ENCODE peak calls at places on chromosomes 4 and X, in eight cellular contexts. X, C, V, T, S, J, Q and D are unnamed samples.

GRCh38 chr4:80788798-80789197 is 241.7 kb upstream of the BMP3 start:
- DNase-seq in X (peak; percentile 40), C (no peak), V (no peak), T (peak; percentile 38), S (no peak), J (peak; percentile 24), Q (peak; percentile 47), D (peak; percentile 10)

GRCh38 chr4:11720292-11720691 is 291.6 kb upstream of the HS3ST1 start:
- DNase-seq in X (peak; percentile 67), C (no peak), V (peak; percentile 2), T (peak; percentile 57), S (no peak), J (peak; percentile 45), Q (peak; percentile 60), D (peak; percentile 55)

GRCh38 chr4:130591091-130591490 is 1495.1 kb downstream of the C4orf33 start:
- DNase-seq in X (no peak), C (no peak), V (no peak), T (no peak), S (no peak), J (no peak), Q (no peak), D (no peak)

GRCh38 chr4:127604949-127605709 is 27.6 kb upstream of the INTU start:
- DNase-seq in X (peak; percentile 48), C (no peak), V (no peak), T (peak; percentile 47), S (no peak), J (peak; percentile 22), Q (peak; percentile 55), D (peak; percentile 60)

GRCh38 chr4:6474053-6474568 is 1.7 kb upstream of the PPP2R2C start:
- DNase-seq in X (no peak), C (no peak), V (peak; percentile 50), T (no peak), S (peak; percentile 15), J (no peak), Q (no peak), D (no peak)

GRCh38 chrX:71439898-71440297 is 73.7 kb downstream of the TAF1 start:
- DNase-seq in X (no peak), C (no peak), V (no peak), T (no peak), S (no peak), J (no peak), Q (no peak), D (no peak)

GRCh38 chrX:3713937-3714434 is 537 bp upstream of the PRKX start:
- DNase-seq in X (no peak), C (no peak), V (no peak), T (no peak), S (peak; percentile 38), J (no peak), Q (no peak), D (no peak)

GRCh38 chr4:176767183-176767582 is 25.5 kb downstream of the VEGFC start:
- DNase-seq in X (peak; percentile 33), C (no peak), V (no peak), T (no peak), S (no peak), J (peak; percentile 88), Q (peak; percentile 81), D (no peak)

GRCh38 chr4:114180481-114180880 is 201.0 kb upstream of the ARSJ start:
- DNase-seq in X (peak; percentile 85), C (peak; percentile 30), V (peak; percentile 7), T (peak; percentile 27), S (peak; percentile 32), J (peak; percentile 88), Q (peak; percentile 91), D (peak; percentile 90)

GRCh38 chr4:81650871-81651270 is 179.2 kb upstream of the RASGEF1B start:
- DNase-seq in X (no peak), C (no peak), V (no peak), T (peak; percentile 5), S (no peak), J (peak; percentile 18), Q (no peak), D (no peak)

GRCh38 chrX:41475611-41476241 is 28.6 kb downstream of the NYX start:
- DNase-seq in X (no peak), C (no peak), V (no peak), T (no peak), S (no peak), J (no peak), Q (no peak), D (no peak)

GRCh38 chrX:106039920-106040319 is 1.4 kb upstream of the SERPINA7 start:
- DNase-seq in X (no peak), C (no peak), V (no peak), T (peak; percentile 14), S (peak; percentile 19), J (no peak), Q (peak; percentile 1), D (peak; percentile 1)

GRCh38 chrX:106036716-106037115 is 1.8 kb downstream of the SERPINA7 start:
- DNase-seq in X (no peak), C (no peak), V (no peak), T (no peak), S (no peak), J (no peak), Q (no peak), D (no peak)

GRCh38 chrX:106037835-106038473 is 573 bp downstream of the SERPINA7 start:
- DNase-seq in X (no peak), C (no peak), V (no peak), T (no peak), S (no peak), J (no peak), Q (no peak), D (no peak)

GRCh38 chrX:106038625-106039024 is at the start of gene SERPINA7:
- DNase-seq in X (no peak), C (no peak), V (no peak), T (no peak), S (no peak), J (no peak), Q (no peak), D (no peak)

GRCh38 chrX:106035064-106035463 is 3.5 kb downstream of the SERPINA7 start:
- DNase-seq in X (no peak), C (no peak), V (no peak), T (peak; percentile 21), S (no peak), J (no peak), Q (no peak), D (no peak)
- TF ChIP-seq CTCF in X (no peak), C (peak; percentile 51), V (no peak), T (peak; percentile 42), S (no peak), J (no peak), Q (peak; percentile 52), D (peak; percentile 28)

GRCh38 chr4:68124262-68124661 is 5.4 kb downstream of the TMPRSS11F start:
- DNase-seq in X (no peak), C (no peak), V (no peak), T (no peak), S (no peak), J (no peak), Q (no peak), D (no peak)

GRCh38 chr4:68132342-68132741 is 2.7 kb upstream of the TMPRSS11F start:
- DNase-seq in X (no peak), C (no peak), V (no peak), T (no peak), S (no peak), J (no peak), Q (no peak), D (no peak)

DNA sequence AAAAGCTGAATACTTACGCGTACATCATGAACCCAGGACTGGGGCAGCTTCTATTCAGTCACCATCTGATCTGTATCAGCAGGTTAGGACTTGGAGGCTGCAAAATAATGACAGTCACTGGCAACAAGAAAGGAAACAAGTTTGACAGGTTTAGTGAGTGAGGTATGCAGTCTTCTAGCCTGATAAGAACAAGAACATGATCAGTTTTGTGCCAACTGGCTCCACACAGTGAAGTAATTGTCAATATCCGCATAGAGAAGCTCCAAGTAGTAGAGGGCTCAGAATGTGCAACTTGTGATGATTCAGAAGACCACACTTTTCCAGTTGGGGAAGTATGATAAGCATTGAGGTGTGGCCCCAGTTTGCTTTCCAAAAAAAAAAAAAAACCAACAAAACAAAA is at the start of gene TMPRSS11F:
- DNase-seq in X (no peak), C (no peak), V (no peak), T (no peak), S (no peak), J (no peak), Q (no peak), D (no peak)
- H3K4me3 ChIP-seq in X (no peak within 1 kb of the TSS), C (no peak within 1 kb of the TSS), V (no peak within 1 kb of the TSS), T (no peak within 1 kb of the TSS), S (no peak within 1 kb of the TSS), J (no peak within 1 kb of the TSS), Q (no peak within 1 kb of the TSS), D (no peak within 1 kb of the TSS)

GRCh38 chr4:152099555-152099954 is 338.7 kb upstream of the GATB start:
- DNase-seq in X (no peak), C (no peak), V (no peak), T (no peak), S (no peak), J (no peak), Q (no peak), D (no peak)
- TF ChIP-seq CTCF in X (no peak), C (no peak), V (no peak), T (no peak), S (no peak), J (no peak), Q (peak; percentile 7), D (no peak)

DNA sequence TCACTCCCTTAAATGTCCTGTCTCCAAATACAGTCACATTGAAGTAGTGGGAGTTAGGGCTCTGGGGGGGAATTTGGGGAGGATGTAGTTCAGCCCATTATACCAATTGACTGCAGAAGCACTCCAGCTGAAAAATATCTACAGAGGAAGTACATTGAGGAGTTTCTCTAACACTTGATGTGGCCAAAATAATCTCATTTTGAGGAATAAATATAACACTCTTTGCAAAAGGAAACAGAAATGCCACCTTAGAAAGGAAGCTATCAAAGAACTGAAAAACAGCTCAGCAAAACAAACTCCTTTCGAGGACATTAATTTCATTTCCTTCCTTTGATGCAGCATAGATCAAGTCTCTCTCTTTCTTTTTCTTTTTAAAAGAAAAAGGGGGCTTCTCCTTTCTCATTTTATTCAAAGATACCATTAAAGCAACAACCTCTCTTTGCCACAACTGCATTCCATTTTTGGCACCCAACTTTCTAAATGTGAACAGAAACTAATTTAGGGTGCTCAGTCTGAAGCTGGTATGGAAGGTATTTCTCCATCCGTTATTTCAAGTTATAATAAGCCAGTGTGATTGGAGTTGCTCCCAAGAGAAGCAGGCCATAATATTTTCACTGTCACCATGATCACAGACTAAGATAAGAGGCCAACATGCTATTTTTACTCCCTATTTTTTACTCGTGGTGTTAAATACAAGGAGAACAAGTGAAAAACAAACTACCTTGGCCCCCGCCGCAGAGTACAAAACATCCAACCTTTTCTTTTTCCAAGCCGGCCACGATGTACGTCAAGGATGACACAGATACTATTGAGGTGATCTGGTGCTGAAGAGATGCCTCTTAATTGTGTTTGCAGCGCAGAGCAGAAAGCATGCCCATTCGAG is 230.4 kb upstream of the GATB start:
- DNase-seq in X (no peak), C (no peak), V (no peak), T (no peak), S (no peak), J (peak; percentile 2), Q (no peak), D (no peak)
- H3K4me3 ChIP-seq in X (no peak overlapping the region), C (no peak overlapping the region), V (no peak overlapping the region), T (no peak overlapping the region), S (no peak overlapping the region), J (no peak overlapping the region), Q (no peak overlapping the region), D (no peak overlapping the region)